ENCODE peak calls at places on chromosomes 5 and 9, in seven cellular contexts. F is A549, Y is bronchial epithelial cell, S is psoas muscle, O is neural progenitor cell, U is aorta, Z is right atrium auricular region. P is an unnamed sample.

GRCh38 chr9:122816163-122816867 is 12.1 kb downstream of the PDCL start:
- DNase-seq in F (no peak), Y (no peak), S (peak; percentile 25), O (no peak), U (peak; percentile 62), Z (peak; percentile 63), P (no peak)

GRCh38 chr5:119400248-119400647 is 44.4 kb downstream of the TNFAIP8 start:
- DNase-seq in F (no peak), Y (peak; percentile 74), S (no peak), O (no peak), U (no peak), Z (no peak), P (no peak)

GRCh38 chr5:58057324-58057723 is 402.6 kb downstream of the PLK2 start:
- DNase-seq in F (no peak), Y (no peak), S (no peak), O (no peak), U (no peak), Z (no peak), P (no peak)

GRCh38 chr5:76332102-76332501 is 71.0 kb upstream of the IQGAP2 start:
- DNase-seq in F (no peak), Y (no peak), S (no peak), O (peak; percentile 36), U (no peak), Z (no peak), P (no peak)

GRCh38 chr5:149433524-149434131 is 54.5 kb upstream of the IL17B start:
- DNase-seq in F (no peak), Y (no peak), S (no peak), O (no peak), U (no peak), Z (no peak), P (no peak)

GRCh38 chr5:72244862-72245371 is 75.1 kb downstream of the MRPS27 start:
- DNase-seq in F (peak; percentile 19), Y (peak; percentile 30), S (no peak), O (peak; percentile 57), U (no peak), Z (no peak), P (peak; percentile 52)

GRCh38 chr5:171322527-171322926 is 13.5 kb downstream of the TLX3 start:
- DNase-seq in F (no peak), Y (no peak), S (no peak), O (no peak), U (no peak), Z (no peak), P (no peak)

GRCh38 chr9:107249131-107249533 is 33.9 kb upstream of the RAD23B start:
- DNase-seq in F (peak; percentile 27), Y (peak; percentile 91), S (no peak), O (peak; percentile 7), U (no peak), Z (no peak), P (no peak)

GRCh38 chr5:137566780-137567179 is 67.7 kb upstream of the SPOCK1 start:
- DNase-seq in F (no peak), Y (peak; percentile 5), S (no peak), O (no peak), U (no peak), Z (no peak), P (peak; percentile 63)

GRCh38 chr9:12861035-12861434 is 86.2 kb downstream of the LURAP1L start:
- DNase-seq in F (no peak), Y (no peak), S (no peak), O (no peak), U (no peak), Z (no peak), P (no peak)

GRCh38 chr9:70952131-70952727 is 169.2 kb downstream of the TRPM3 start:
- DNase-seq in F (no peak), Y (no peak), S (no peak), O (no peak), U (no peak), Z (no peak), P (no peak)

GRCh38 chr5:16690243-16690839 is 73.5 kb upstream of the RETREG1 start:
- DNase-seq in F (peak; percentile 88), Y (peak; percentile 29), S (no peak), O (peak; percentile 77), U (no peak), Z (no peak), P (peak; percentile 42)

GRCh38 chr9:126159661-126160060 is 167.0 kb upstream of the MVB12B start:
- DNase-seq in F (no peak), Y (no peak), S (no peak), O (no peak), U (no peak), Z (peak; percentile 13), P (no peak)

GRCh38 chr5:107578051-107578635 is 92.6 kb downstream of the EFNA5 start:
- DNase-seq in F (no peak), Y (peak; percentile 82), S (no peak), O (no peak), U (no peak), Z (no peak), P (no peak)

DNA sequence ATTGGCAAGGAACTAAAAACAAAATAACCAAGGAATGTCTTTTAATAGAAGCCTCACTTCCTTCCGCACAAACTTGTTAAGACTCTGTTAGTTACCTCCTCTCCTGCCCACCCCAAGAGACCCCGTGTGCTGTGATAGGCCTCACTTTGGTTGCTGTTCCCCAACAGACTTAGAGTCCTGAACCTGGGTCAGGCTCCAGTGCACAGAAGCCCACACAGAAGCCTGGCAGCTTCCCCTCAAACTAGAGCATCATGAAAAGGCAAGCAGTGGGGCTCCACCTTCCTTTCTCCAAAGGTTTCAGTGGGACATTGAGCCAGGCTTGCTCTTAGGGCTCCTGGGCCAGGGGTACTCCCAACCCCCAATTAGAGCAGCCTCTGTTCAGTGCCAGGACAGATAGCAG is 230.5 kb downstream of the ESM1 start:
- DNase-seq in F (no peak), Y (no peak), S (no peak), O (no peak), U (no peak), Z (no peak), P (no peak)
- H3K4me3 ChIP-seq in F (no peak overlapping the region), Y (no peak overlapping the region), S (no peak overlapping the region), O (no peak overlapping the region), U (no peak overlapping the region), Z (no peak overlapping the region), P (no peak overlapping the region)

GRCh38 chr5:179908528-179908927 is 831 bp upstream of the TBC1D9B start:
- DNase-seq in F (no peak), Y (no peak), S (peak; percentile 48), O (peak; percentile 75), U (peak; percentile 56), Z (no peak), P (no peak)
- H3K4me3 ChIP-seq in F (no peak overlapping the region), Y (no peak overlapping the region), S (peak overlapping the region; percentile 73), O (no peak overlapping the region), U (no peak overlapping the region), Z (peak overlapping the region; percentile 65), P (peak overlapping the region; percentile 83)

GRCh38 chr9:14349818-14350333 is 35.9 kb upstream of the NFIB start:
- DNase-seq in F (no peak), Y (no peak), S (no peak), O (peak; percentile 31), U (no peak), Z (no peak), P (no peak)

GRCh38 chr9:14348241-14349140 is 34.5 kb upstream of the NFIB start:
- DNase-seq in F (no peak), Y (peak; percentile 12), S (peak; percentile 43), O (peak; percentile 64), U (no peak), Z (no peak), P (peak; percentile 81)

GRCh38 chr9:14350766-14351165 is 36.8 kb upstream of the NFIB start:
- DNase-seq in F (no peak), Y (no peak), S (no peak), O (no peak), U (no peak), Z (no peak), P (no peak)

GRCh38 chr9:14347408-14348224 is 33.7 kb upstream of the NFIB start:
- DNase-seq in F (peak; percentile 52), Y (peak; percentile 28), S (peak; percentile 74), O (peak; percentile 68), U (peak; percentile 66), Z (no peak), P (peak; percentile 96)

DNA sequence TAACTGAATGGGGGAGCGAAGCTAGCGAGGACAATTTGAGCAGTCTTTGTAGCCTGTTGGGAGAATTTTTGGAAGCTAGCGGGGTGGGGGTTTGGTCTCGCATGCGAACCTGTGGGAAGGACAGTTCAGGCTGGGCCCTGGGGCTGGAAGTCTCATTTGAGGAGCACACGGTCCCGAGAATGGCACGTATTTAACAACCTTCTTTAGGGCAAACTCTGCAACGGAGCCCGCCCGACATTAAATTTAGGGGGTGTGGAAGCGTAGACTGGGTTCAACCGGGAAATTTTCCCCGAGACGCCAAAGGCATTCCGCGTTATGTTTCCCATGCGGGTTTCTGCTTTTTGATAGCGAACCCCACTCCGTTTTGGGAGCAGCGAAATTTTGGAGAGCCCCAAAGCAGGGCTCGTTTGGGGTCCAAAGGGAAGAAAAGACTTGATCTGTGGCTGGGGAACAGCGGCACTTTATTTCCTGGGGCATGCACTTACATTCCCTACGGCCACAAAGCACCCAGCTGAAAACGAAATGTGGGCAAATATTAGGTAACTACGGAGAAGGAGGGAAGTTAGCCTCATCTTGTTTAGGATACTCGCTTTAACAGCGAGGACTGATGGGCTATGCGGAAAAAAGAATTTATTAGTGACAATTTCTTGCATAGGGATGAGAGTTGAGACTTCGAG is 35.3 kb upstream of the NFIB start:
- DNase-seq in F (no peak), Y (no peak), S (no peak), O (peak; percentile 49), U (no peak), Z (no peak), P (peak; percentile 63)
- H3K4me3 ChIP-seq in F (no peak overlapping the region), Y (peak overlapping the region; percentile 46), S (peak overlapping the region; percentile 71), O (peak overlapping the region; percentile 46), U (peak overlapping the region; percentile 64), Z (peak overlapping the region; percentile 60), P (peak overlapping the region; percentile 45)

GRCh38 chr9:127290666-127291065 is 26.1 kb downstream of the GARNL3 start:
- DNase-seq in F (no peak), Y (no peak), S (no peak), O (no peak), U (no peak), Z (no peak), P (no peak)

GRCh38 chr9:127293314-127293713 is 28.7 kb downstream of the GARNL3 start:
- DNase-seq in F (no peak), Y (no peak), S (no peak), O (no peak), U (no peak), Z (no peak), P (no peak)

GRCh38 chr9:127293767-127294166 is 29.2 kb downstream of the GARNL3 start:
- DNase-seq in F (no peak), Y (no peak), S (no peak), O (no peak), U (no peak), Z (no peak), P (no peak)

GRCh38 chr9:127292415-127292814 is 27.8 kb downstream of the GARNL3 start:
- DNase-seq in F (no peak), Y (no peak), S (no peak), O (no peak), U (no peak), Z (no peak), P (no peak)

GRCh38 chr9:127291379-127291778 is 26.8 kb downstream of the GARNL3 start:
- DNase-seq in F (no peak), Y (no peak), S (no peak), O (no peak), U (no peak), Z (no peak), P (no peak)
- H3K4me3 ChIP-seq in F (no peak overlapping the region), Y (no peak overlapping the region), S (no peak overlapping the region), O (no peak overlapping the region), U (no peak overlapping the region), Z (no peak overlapping the region), P (no peak overlapping the region)

P was measured in MG63.